ENCODE peak calls at places on chromosomes 12 and 14, in nine cellular contexts. Y is spleen, U is tibial artery, E is right atrium auricular region, F is psoas muscle, Q is neural progenitor cell, J is astrocyte, P is fibroblast of lung, N is left ventricle myocardium inferior. M is an unnamed sample.

GRCh38 chr14:52299692-52300278 is 14.3 kb upstream of the PTGER2 start:
- DNase-seq in Y (no peak), U (no peak), E (no peak), F (no peak), Q (peak), J (peak), P (peak), N (no peak), M (peak)

GRCh38 chr12:67681145-67681778 is 32.7 kb downstream of the DYRK2 start:
- DNase-seq in Y (no peak), U (no peak), E (no peak), F (no peak), Q (no peak), J (peak), P (peak), N (no peak), M (no peak)

GRCh38 chr14:96053600-96054381 is 14.6 kb downstream of the C14orf132 start:
- DNase-seq in Y (peak), U (peak), E (peak), F (no peak), Q (no peak), J (peak), P (peak), N (no peak), M (no peak)

GRCh38 chr12:69170293-69170692 is 69.1 kb upstream of the CPSF6 start:
- DNase-seq in Y (no peak), U (no peak), E (no peak), F (no peak), Q (no peak), J (no peak), P (no peak), N (no peak), M (no peak)

GRCh38 chr12:96571101-96571862 is 81.9 kb downstream of the CFAP54 start:
- DNase-seq in Y (no peak), U (no peak), E (no peak), F (no peak), Q (no peak), J (peak), P (no peak), N (no peak), M (peak)

GRCh38 chr12:14774944-14775651 is 28.2 kb downstream of the WBP11 start:
- DNase-seq in Y (peak), U (peak), E (peak), F (peak), Q (peak), J (peak), P (peak), N (peak), M (no peak)

GRCh38 chr12:26441434-26441833 is 246.1 kb downstream of the SSPN start:
- DNase-seq in Y (no peak), U (no peak), E (no peak), F (no peak), Q (no peak), J (no peak), P (no peak), N (no peak), M (no peak)

GRCh38 chr14:35879141-35879648 is 53.1 kb downstream of the BRMS1L start:
- DNase-seq in Y (no peak), U (no peak), E (no peak), F (no peak), Q (no peak), J (peak), P (peak), N (no peak), M (no peak)

GRCh38 chr14:50417853-50418252 is 21.2 kb upstream of the CDKL1 start:
- DNase-seq in Y (no peak), U (no peak), E (no peak), F (no peak), Q (no peak), J (no peak), P (peak), N (no peak), M (no peak)

GRCh38 chr12:100793182-100793581 is 1.4 kb upstream of the ANO4 start:
- DNase-seq in Y (no peak), U (no peak), E (no peak), F (no peak), Q (no peak), J (peak), P (peak), N (no peak), M (no peak)

GRCh38 chr14:25406818-25407217 is 356.9 kb upstream of the STXBP6 start:
- DNase-seq in Y (no peak), U (no peak), E (no peak), F (no peak), Q (peak), J (no peak), P (no peak), N (no peak), M (no peak)

GRCh38 chr12:5966486-5967095 is 21.5 kb upstream of the ANO2 start:
- DNase-seq in Y (no peak), U (no peak), E (no peak), F (no peak), Q (no peak), J (no peak), P (no peak), N (no peak), M (no peak)

GRCh38 chr12:65093571-65093970 is 27.5 kb downstream of the WIF1 start:
- DNase-seq in Y (no peak), U (no peak), E (no peak), F (no peak), Q (no peak), J (no peak), P (peak), N (no peak), M (no peak)

GRCh38 chr12:28869197-28869596 is 279.9 kb upstream of the FAR2 start:
- DNase-seq in Y (no peak), U (no peak), E (no peak), F (no peak), Q (no peak), J (peak), P (peak), N (no peak), M (no peak)

GRCh38 chr12:24349051-24349780 is 399.7 kb upstream of the SOX5 start:
- DNase-seq in Y (no peak), U (no peak), E (no peak), F (no peak), Q (no peak), J (no peak), P (no peak), N (no peak), M (no peak)

GRCh38 chr12:105759172-105759571 is 379.6 kb downstream of the NUAK1 start:
- DNase-seq in Y (no peak), U (no peak), E (no peak), F (no peak), Q (no peak), J (no peak), P (no peak), N (no peak), M (no peak)
- TF ChIP-seq CTCF in Y (no peak), U (no peak), E (no peak), F (no peak), Q (no peak), J (no peak), P (no peak), N (no peak), M (no peak)

DNA sequence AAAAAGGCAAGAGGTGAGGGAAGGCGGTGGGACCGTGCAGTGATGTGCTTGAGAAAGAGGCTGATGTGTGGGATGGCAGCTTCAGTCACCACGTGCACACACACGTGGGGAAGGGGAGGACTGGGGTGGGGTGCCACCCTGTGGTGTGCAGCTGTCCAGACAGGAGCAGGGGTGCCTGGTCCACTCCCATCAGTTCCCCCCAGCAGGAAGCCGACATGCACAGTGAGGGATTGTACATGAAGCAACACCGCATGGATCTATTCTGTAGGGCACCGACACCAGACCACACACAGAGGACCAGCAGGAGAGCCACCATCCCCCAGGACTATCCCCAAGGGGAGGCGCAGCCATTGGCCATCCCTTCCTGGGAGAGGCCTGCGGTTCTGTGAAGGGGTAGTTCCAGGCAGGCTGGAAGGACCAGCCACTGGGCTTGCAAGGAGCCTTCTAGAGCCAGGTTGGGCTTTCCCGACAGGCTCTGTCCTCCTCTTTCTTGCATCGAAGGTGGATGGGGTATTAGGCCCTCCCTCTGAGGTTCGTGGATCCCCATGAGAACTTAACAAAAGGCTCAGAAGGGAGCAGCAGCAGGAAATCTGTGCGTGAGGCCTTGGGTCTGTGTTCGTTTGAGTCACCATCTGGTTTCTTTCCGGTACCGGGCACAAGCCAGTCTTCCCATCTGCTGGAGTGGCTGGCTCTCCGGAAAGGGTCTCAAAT is 59.7 kb downstream of the PLEKHG3 start:
- DNase-seq in Y (peak), U (peak), E (no peak), F (no peak), Q (peak), J (peak), P (peak), N (no peak), M (no peak)
- TF ChIP-seq CTCF in Y (no peak), U (no peak), E (no peak), F (no peak), Q (no peak), J (no peak), P (no peak), N (no peak), M (no peak)

DNA sequence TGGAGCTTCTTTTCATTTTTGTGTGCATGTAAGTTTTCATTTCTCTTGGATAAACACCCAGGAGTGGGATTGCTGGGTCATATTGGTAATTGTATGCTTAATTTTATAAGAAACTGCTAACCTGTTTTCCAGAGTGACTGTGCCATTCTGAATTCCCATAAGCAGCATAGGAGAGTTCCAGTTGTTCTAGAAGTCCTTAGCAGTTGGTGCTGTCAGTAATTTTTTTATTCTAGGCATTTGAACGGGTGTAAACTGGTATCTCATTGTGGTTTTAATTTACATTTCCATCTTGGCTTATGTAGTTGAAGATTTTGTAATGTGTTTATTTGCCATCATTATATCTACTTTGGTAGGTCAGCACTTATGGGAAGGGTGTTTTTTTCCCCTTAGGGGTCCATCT is 202.8 kb downstream of the AKAP6 start:
- DNase-seq in Y (no peak), U (no peak), E (no peak), F (no peak), Q (no peak), J (no peak), P (no peak), N (no peak), M (no peak)
- TF ChIP-seq CTCF in Y (no peak), U (no peak), E (no peak), F (no peak), Q (no peak), J (no peak), P (no peak), N (no peak), M (no peak)

DNA sequence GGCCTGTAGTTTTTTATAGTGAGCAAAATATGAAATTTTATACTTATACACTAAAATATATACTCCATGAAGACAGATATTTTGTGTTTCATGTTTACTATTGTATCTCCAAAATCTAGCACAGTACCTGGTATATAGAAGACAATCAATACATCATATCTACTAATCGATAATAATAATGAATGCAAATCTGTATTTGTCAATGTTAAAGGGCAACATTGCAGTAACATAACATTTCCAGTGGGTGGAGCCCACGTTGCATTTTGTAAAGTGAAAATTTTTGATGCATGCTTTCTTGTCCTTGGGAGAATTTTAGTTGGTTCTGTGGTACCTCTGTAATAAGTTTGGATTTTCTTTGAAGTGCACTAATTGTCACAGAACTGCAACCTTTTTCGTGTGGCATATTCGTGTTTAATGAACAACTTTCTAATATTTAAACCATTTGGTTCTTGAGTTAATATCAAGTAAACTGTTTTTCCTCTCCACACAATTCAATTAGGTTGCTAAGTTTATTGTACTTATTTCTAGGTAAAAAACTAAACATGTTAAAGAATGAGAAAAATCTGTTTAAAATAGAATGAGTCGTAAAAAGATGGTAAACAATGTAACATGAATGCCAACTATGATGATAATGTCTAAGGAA is 47.4 kb downstream of the AVPR1A start:
- DNase-seq in Y (no peak), U (no peak), E (no peak), F (no peak), Q (peak), J (no peak), P (peak), N (no peak), M (peak)
- TF ChIP-seq CTCF in Y (peak), U (peak), E (peak), F (peak), Q (peak), J (peak), P (peak), N (peak), M (peak)

GRCh38 chr12:108350511-108350910 is 11.4 kb upstream of the CMKLR1 start:
- DNase-seq in Y (no peak), U (no peak), E (no peak), F (no peak), Q (no peak), J (no peak), P (no peak), N (no peak), M (no peak)
- TF ChIP-seq CTCF in Y (no peak), U (no peak), E (no peak), F (no peak), Q (no peak), J (no peak), P (no peak), N (no peak), M (no peak)

GRCh38 chr14:102980409-102980810 is 57.9 kb downstream of the AMN start:
- DNase-seq in Y (peak), U (no peak), E (no peak), F (no peak), Q (no peak), J (no peak), P (no peak), N (no peak), M (no peak)

GRCh38 chr14:102984336-102985102 is 62.1 kb downstream of the AMN start:
- DNase-seq in Y (peak), U (peak), E (no peak), F (no peak), Q (no peak), J (no peak), P (no peak), N (no peak), M (no peak)

GRCh38 chr14:102983496-102983895 is 61.0 kb downstream of the AMN start:
- DNase-seq in Y (no peak), U (no peak), E (no peak), F (no peak), Q (no peak), J (no peak), P (no peak), N (no peak), M (no peak)

GRCh38 chr14:102985665-102986064 is 63.2 kb downstream of the AMN start:
- DNase-seq in Y (peak), U (peak), E (no peak), F (no peak), Q (no peak), J (no peak), P (no peak), N (no peak), M (peak)

GRCh38 chr14:102982852-102983470 is 60.5 kb downstream of the AMN start:
- DNase-seq in Y (peak), U (no peak), E (no peak), F (no peak), Q (no peak), J (no peak), P (no peak), N (no peak), M (no peak)
- TF ChIP-seq CTCF in Y (no peak), U (no peak), E (no peak), F (no peak), Q (peak), J (no peak), P (no peak), N (no peak), M (no peak)